ENCODE peak calls at places on chromosome 6, in nine cellular contexts. T is progenitor cell of endocrine pancreas; U is dorsolateral prefrontal cortex; Q is NB4; B is NCI-H345; V is SW480; C is activated T-helper 1 cell treated with anti-CD3 and anti-CD28 coated beads, Interleukin-12 subunit alpha, Interleukin-12 subunit beta, Interleukin-2, Interleukin-4 antibody, amounts not matched to agents 30 ng/mL and 10 ng/mL and 1 ng/mL, durations not matched to agents 14 hours and 24 hours and 36 hours; E is HFFc6; M is mucosa of gallbladder. L is an unnamed sample.

GRCh38 chr6:53979468-53980067 is 131.7 kb upstream of the MLIP start:
- DNase-seq in U (no peak), T (no peak), B (peak), E (peak), V (peak), M (no peak), Q (peak), C (no peak), L (peak)

GRCh38 chr6:3382399-3383279 is 74.2 kb downstream of the SLC22A23 start:
- DNase-seq in V (peak), B (no peak), T (no peak), U (no peak), Q (no peak), C (no peak), M (no peak), E (no peak), L (peak)

GRCh38 chr6:34549056-34549803 is 6.9 kb downstream of the SPDEF start:
- DNase-seq in C (no peak), E (no peak), U (no peak), T (no peak), B (no peak), V (no peak), M (no peak), Q (no peak), L (no peak)

GRCh38 chr6:107565165-107565723 is 75.3 kb downstream of the SOBP start:
- DNase-seq in V (peak), U (no peak), T (no peak), B (no peak), E (no peak), M (no peak), C (no peak), Q (no peak), L (peak)

GRCh38 chr6:165515963-165516624 is 146.9 kb downstream of the PDE10A start:
- DNase-seq in B (no peak), E (no peak), M (no peak), C (no peak), V (peak), Q (no peak), T (no peak), U (no peak), L (peak)

GRCh38 chr6:19860235-19860877 is 23.2 kb downstream of the ID4 start:
- DNase-seq in U (no peak), C (no peak), M (no peak), E (no peak), T (no peak), V (no peak), B (no peak), Q (no peak), L (no peak)

GRCh38 chr6:137427670-137428290 is 66.4 kb downstream of the OLIG3 start:
- DNase-seq in V (no peak), C (no peak), T (no peak), B (no peak), U (no peak), M (no peak), Q (peak), E (no peak), L (no peak)

GRCh38 chr6:47681201-47681990 is 17.0 kb upstream of the ADGRF4 start:
- DNase-seq in B (no peak), U (peak), C (no peak), Q (no peak), V (no peak), T (no peak), M (no peak), E (no peak), L (no peak)

GRCh38 chr6:55617272-55617671 is 38.3 kb upstream of the HMGCLL1 start:
- DNase-seq in T (no peak), M (no peak), C (no peak), E (peak), V (peak), Q (peak), B (no peak), U (no peak), L (peak)

GRCh38 chr6:160007581-160007980 is 38.7 kb downstream of the IGF2R start:
- DNase-seq in Q (no peak), U (no peak), B (no peak), V (no peak), C (no peak), T (no peak), M (no peak), E (no peak), L (no peak)

GRCh38 chr6:72418495-72418894 is 203.4 kb upstream of the KCNQ5 start:
- DNase-seq in Q (no peak), C (no peak), M (no peak), U (peak), B (no peak), V (no peak), E (peak), T (no peak), L (peak)

GRCh38 chr6:137827411-137827940 is 39.6 kb upstream of the TNFAIP3 start:
- DNase-seq in E (no peak), V (no peak), B (no peak), U (no peak), T (no peak), Q (no peak), C (no peak), M (no peak), L (peak)

GRCh38 chr6:29709178-29709576 is 14.1 kb upstream of the HLA-F start:
- DNase-seq in E (no peak), C (no peak), U (no peak), B (no peak), V (no peak), T (no peak), Q (no peak), M (no peak), L (no peak)

GRCh38 chr6:78308025-78308424 is 559.3 kb upstream of the IRAK1BP1 start:
- DNase-seq in C (no peak), U (no peak), T (no peak), B (no peak), M (no peak), V (no peak), Q (peak), E (no peak), L (peak)

GRCh38 chr6:134706806-134707205 is 243.1 kb downstream of the ALDH8A1 start:
- DNase-seq in Q (no peak), V (no peak), U (no peak), E (no peak), B (no peak), C (no peak), M (no peak), T (no peak), L (no peak)

GRCh38 chr6:2988076-2988425 is 11.6 kb upstream of the NQO2 start:
- DNase-seq in B (no peak), E (no peak), Q (no peak), M (no peak), T (no peak), U (no peak), V (no peak), C (no peak), L (no peak)

GRCh38 chr6:36970892-36971842 is 14.8 kb downstream of the MTCH1 start:
- DNase-seq in T (no peak), U (no peak), Q (no peak), B (no peak), C (no peak), M (no peak), V (no peak), E (no peak), L (no peak)

GRCh38 chr6:167747645-167748044 is 79.1 kb upstream of the AFDN start:
- DNase-seq in E (no peak), V (no peak), Q (no peak), C (no peak), U (no peak), M (no peak), B (no peak), T (no peak), L (no peak)

GRCh38 chr6:29680904-29681303 is at the start of gene ZFP57:
- DNase-seq in M (no peak), Q (no peak), U (no peak), E (no peak), C (no peak), B (no peak), T (no peak), V (no peak), L (no peak)

GRCh38 chr6:16624631-16625299 is 136.5 kb downstream of the ATXN1 start:
- DNase-seq in Q (peak), M (no peak), V (no peak), C (no peak), B (no peak), T (no peak), E (peak), U (no peak), L (no peak)

GRCh38 chr6:11766589-11767450 is 11.8 kb downstream of the ADTRP start:
- DNase-seq in B (no peak), M (no peak), V (peak), C (no peak), T (no peak), E (peak), Q (no peak), U (no peak), L (peak)

GRCh38 chr6:90456001-90456400 is 130.9 kb downstream of the MAP3K7 start:
- DNase-seq in U (no peak), M (no peak), T (no peak), V (no peak), C (no peak), B (no peak), Q (no peak), E (no peak), L (no peak)

GRCh38 chr6:19297880-19298279 is 539.3 kb upstream of the ID4 start:
- DNase-seq in V (no peak), Q (no peak), T (no peak), E (no peak), M (no peak), B (peak), C (no peak), U (no peak), L (no peak)

GRCh38 chr6:84027340-84028183 is 6.0 kb upstream of the MRAP2 start:
- DNase-seq in C (no peak), B (peak), E (peak), V (no peak), T (no peak), U (no peak), M (peak), Q (no peak), L (peak)

GRCh38 chr6:151070666-151071065 is 169.1 kb upstream of the AKAP12 start:
- DNase-seq in Q (no peak), B (no peak), C (no peak), M (no peak), E (no peak), U (no peak), V (no peak), T (no peak), L (no peak)

GRCh38 chr6:137799950-137800568 is 67.0 kb upstream of the TNFAIP3 start:
- DNase-seq in E (peak), U (no peak), C (peak), V (peak), Q (peak), B (peak), T (no peak), M (peak), L (peak)

GRCh38 chr6:41553405-41553999 is 7.3 kb downstream of the FOXP4 start:
- DNase-seq in U (no peak), E (no peak), Q (no peak), B (no peak), M (no peak), T (no peak), C (no peak), V (no peak), L (no peak)

GRCh38 chr6:47655719-47656595 is 42.4 kb upstream of the ADGRF4 start:
- DNase-seq in M (peak), U (peak), V (peak), T (no peak), Q (peak), B (peak), E (peak), C (peak), L (peak)

GRCh38 chr6:82861121-82861520 is 204.5 kb downstream of the UBE3D start:
- DNase-seq in V (no peak), Q (no peak), M (no peak), T (no peak), B (no peak), U (no peak), E (peak), C (no peak), L (peak)

GRCh38 chr6:125904871-125905270 is 51.7 kb upstream of the HINT3 start:
- DNase-seq in V (no peak), Q (peak), C (peak), M (no peak), E (peak), B (no peak), T (no peak), U (no peak), L (peak)

GRCh38 chr6:168497381-168497780 is 56.4 kb downstream of the SMOC2 start:
- DNase-seq in E (no peak), V (no peak), U (no peak), Q (no peak), M (no peak), T (no peak), C (no peak), B (no peak), L (no peak)

GRCh38 chr6:123550052-123550617 is 86.6 kb downstream of the TRDN start:
- DNase-seq in U (no peak), B (no peak), M (no peak), Q (no peak), V (no peak), C (no peak), T (no peak), E (no peak), L (peak)

GRCh38 chr6:131840936-131841583 is 33.2 kb downstream of the ENPP1 start:
- DNase-seq in E (no peak), C (no peak), M (no peak), V (no peak), U (no peak), Q (no peak), B (no peak), T (no peak), L (no peak)

GRCh38 chr6:56842602-56843475 is 112.1 kb upstream of the BEND6 start:
- DNase-seq in T (no peak), U (no peak), Q (peak), M (no peak), V (peak), E (no peak), B (peak), C (no peak), L (peak)

L was measured in HT1080.